ENCODE peak calls at places on chromosomes 13 and 19, in four cellular contexts. P is WTC11, C is GM12878, A is HepG2. U is an unnamed sample.
A peak's percentile ranks its signal among the peaks of the same experiment; 100 is the strongest.

GRCh38 chr19:36257512-36257876 is 42.6 kb downstream of the ZNF146 start:
- DNase-seq in P (peak; percentile 48), C (no peak), A (no peak), U (no peak)

GRCh38 chr13:33128134-33128533 is 111.9 kb downstream of the KL start:
- DNase-seq in P (no peak), C (no peak), A (no peak), U (no peak)

GRCh38 chr13:40598599-40598998 is 67.8 kb downstream of the FOXO1 start:
- DNase-seq in P (no peak), C (no peak), A (no peak), U (no peak)

GRCh38 chr19:41703602-41704293 is 4.7 kb upstream of the CEACAM5 start:
- DNase-seq in P (peak; percentile 3), C (no peak), A (no peak), U (no peak)

GRCh38 chr13:68050746-68051145 is 820.6 kb upstream of the PCDH9 start:
- DNase-seq in P (no peak), C (no peak), A (no peak), U (no peak)

GRCh38 chr19:15623711-15624318 is 8.8 kb downstream of the CYP4F8 start:
- DNase-seq in P (peak; percentile 50), C (no peak), A (no peak), U (peak; percentile 46)

GRCh38 chr13:113630804-113631203 is 27.2 kb downstream of the ATP4B start:
- DNase-seq in P (no peak), C (no peak), A (no peak), U (no peak)

GRCh38 chr13:79646880-79647279 is 165.9 kb downstream of the NDFIP2 start:
- DNase-seq in P (no peak), C (no peak), A (no peak), U (no peak)

GRCh38 chr19:35206855-35207254 is 21.7 kb downstream of the FAM187B start:
- DNase-seq in P (no peak), C (no peak), A (no peak), U (no peak)

GRCh38 chr19:13103961-13104847 is 1.5 kb upstream of the LYL1 start:
- DNase-seq in P (peak; percentile 82), C (no peak), A (no peak), U (peak; percentile 81)

GRCh38 chr19:35518313-35518712 is 4.9 kb upstream of the DMKN start:
- DNase-seq in P (no peak), C (no peak), A (no peak), U (no peak)

GRCh38 chr13:98108330-98108729 is 34.6 kb upstream of the FARP1 start:
- DNase-seq in P (no peak), C (no peak), A (no peak), U (no peak)

GRCh38 chr13:114097893-114098688 is 34.3 kb downstream of the RASA3 start:
- DNase-seq in P (peak; percentile 9), C (no peak), A (no peak), U (no peak)

GRCh38 chr19:7947939-7948338 is 4.5 kb upstream of the TIMM44 start:
- DNase-seq in P (no peak), C (no peak), A (no peak), U (no peak)

GRCh38 chr13:46679369-46680180 is 117.4 kb downstream of the ESD start:
- DNase-seq in P (no peak), C (peak; percentile 53), A (peak; percentile 9), U (no peak)

GRCh38 chr13:41463823-41464602 is 6.7 kb downstream of the RGCC start:
- DNase-seq in P (no peak), C (peak; percentile 59), A (no peak), U (peak; percentile 74)

GRCh38 chr13:109357751-109358150 is 428.6 kb downstream of the IRS2 start:
- DNase-seq in P (no peak), C (no peak), A (no peak), U (no peak)

GRCh38 chr13:113421673-113422270 is 31.5 kb downstream of the ADPRHL1 start:
- DNase-seq in P (no peak), C (no peak), A (no peak), U (no peak)

GRCh38 chr19:10009714-10010224 is 535 bp downstream of the COL5A3 start:
- DNase-seq in P (no peak), C (no peak), A (no peak), U (no peak)

GRCh38 chr19:58009666-58010301 is 7.2 kb upstream of the ZNF606 start:
- DNase-seq in P (peak; percentile 95), C (no peak), A (no peak), U (peak; percentile 68)

GRCh38 chr13:86792153-86792651 is 879.0 kb upstream of the SLITRK5 start:
- DNase-seq in P (peak; percentile 41), C (no peak), A (no peak), U (no peak)

GRCh38 chr13:86788624-86789023 is 882.5 kb upstream of the SLITRK5 start:
- DNase-seq in P (no peak), C (no peak), A (no peak), U (no peak)
- TF ChIP-seq TCF7 in P (no peak), C (no peak), A (no peak), U (no peak)

DNA sequence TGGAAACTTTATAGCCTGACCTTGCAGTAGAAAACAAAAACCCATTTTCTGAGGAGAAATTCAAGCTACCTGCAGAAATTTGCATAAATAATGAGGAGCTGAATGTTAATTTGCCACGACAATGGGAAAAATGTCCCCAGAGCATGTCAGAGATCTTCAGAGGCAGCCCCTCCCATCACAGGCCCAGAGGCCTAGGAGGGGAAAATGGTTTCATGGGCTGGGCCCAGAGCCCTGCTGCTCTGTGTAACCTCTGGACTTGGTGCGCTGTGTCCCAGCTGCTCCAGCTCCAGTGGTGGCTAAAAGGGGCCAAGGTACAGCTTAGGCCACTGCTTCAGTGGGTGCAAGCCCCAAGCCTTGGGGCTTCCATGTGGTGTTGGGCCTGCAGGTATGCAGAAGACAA is 257.9 kb downstream of the NHLRC3 start:
- DNase-seq in P (no peak), C (no peak), A (no peak), U (no peak)
- TF ChIP-seq TCF7 in P (no peak), C (no peak), A (no peak), U (no peak)

DNA sequence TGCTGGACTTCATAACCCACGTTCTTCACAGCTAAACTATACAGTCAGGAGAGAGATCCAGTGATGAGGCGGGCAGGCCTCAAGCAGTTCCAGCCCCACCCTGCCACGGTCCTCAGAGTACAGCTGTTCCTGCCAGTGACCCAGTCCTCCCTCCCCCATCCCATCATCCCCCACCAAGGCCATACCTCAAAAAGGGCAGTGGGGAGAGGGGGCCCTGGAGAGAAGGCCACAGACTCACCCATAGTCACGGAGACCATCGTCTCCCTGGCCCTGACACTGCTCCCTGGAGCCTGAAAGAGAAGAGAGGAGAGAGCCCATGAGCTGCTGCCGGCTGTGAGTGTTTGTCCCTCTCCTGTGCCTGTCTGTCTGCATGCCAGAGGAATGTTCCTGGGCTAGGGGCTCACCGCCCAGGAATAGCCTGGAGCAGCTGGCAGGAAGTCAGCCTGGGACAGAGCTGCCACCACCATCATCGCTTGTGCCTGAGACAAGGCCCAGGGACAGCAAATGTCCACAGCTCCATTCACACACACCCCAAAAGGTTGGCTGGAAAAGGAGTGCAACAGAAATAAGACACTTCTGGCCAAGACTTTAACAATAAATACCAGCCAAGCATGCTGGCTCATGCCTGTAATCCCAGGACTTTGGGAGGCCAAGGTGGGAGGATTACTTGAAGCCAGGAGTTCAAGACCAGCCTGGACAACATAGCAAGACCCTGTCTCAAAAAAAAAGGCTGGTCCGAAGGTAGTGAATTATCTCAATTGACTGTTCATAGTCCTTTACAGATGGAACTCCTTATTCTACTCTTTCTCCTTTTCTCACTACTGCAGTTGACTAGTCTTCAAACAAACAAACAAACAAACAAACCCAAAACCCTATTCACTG is 6.4 kb downstream of the C19orf47 start:
- DNase-seq in P (no peak), C (no peak), A (no peak), U (no peak)
- TF ChIP-seq TCF7 in P (no peak), C (no peak), A (no peak), U (no peak)

DNA sequence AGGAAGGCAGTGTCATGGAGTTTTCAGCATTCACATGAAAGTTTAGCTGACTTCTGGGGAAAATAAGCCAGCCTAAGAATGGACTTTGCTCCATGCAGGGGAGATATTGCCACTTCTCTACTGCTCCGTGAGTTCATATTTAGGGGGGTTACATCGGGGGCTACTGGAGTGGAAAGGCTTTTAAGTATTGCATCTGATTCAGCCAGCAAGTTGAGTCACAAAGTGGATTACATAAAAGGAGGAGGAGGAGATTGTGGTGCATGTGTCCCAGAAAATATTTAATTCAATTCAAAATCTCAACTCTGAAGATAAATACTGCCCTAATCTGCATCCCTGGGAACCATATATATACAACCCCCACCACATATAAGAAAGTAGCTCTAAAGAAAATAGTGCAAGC is 617.2 kb downstream of the DCT start:
- DNase-seq in P (no peak), C (no peak), A (no peak), U (no peak)
- TF ChIP-seq TCF7 in P (no peak), C (no peak), A (no peak), U (no peak)

GRCh38 chr19:45305421-45305820 is 17.3 kb downstream of the CKM start:
- DNase-seq in P (no peak), C (no peak), A (peak; percentile 20), U (no peak)

GRCh38 chr19:45307361-45307760 is 15.3 kb downstream of the CKM start:
- DNase-seq in P (no peak), C (no peak), A (no peak), U (no peak)

GRCh38 chr19:45306040-45306439 is 16.6 kb downstream of the CKM start:
- DNase-seq in P (no peak), C (no peak), A (no peak), U (no peak)

GRCh38 chr19:45305007-45305406 is 17.7 kb downstream of the CKM start:
- DNase-seq in P (no peak), C (no peak), A (no peak), U (no peak)

DNA sequence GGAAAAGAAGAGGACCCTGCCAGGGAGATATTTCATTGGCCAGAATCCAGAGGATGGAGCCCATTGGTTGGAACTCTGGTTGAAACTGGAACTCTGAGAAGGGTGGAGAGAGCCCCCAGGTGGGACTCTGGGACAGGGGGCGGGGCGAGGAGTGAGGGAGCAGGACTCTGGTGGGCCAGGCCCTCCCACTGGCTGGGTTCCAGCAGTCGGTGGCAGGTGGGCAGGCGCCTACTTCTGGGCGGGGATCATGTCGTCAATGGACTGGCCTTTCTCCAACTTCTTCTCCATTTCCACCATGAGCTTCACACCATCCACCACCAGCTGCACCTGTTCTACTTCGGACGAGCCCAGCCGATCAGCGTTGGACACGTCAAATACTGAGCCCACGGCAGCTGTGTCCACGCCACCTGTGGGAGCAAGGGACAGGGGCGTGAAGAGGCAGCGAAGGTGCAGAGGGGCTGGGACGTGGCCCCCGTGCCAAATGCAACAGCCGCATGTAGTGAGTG is 16.1 kb downstream of the CKM start:
- DNase-seq in P (peak; percentile 63), C (no peak), A (no peak), U (peak; percentile 32)
- TF ChIP-seq TCF7 in P (no peak), C (no peak), A (no peak), U (no peak)

GRCh38 chr13:82800391-82800790 is 1081.9 kb downstream of the SLITRK1 start:
- DNase-seq in P (no peak), C (no peak), A (no peak), U (no peak)
- TF ChIP-seq TCF7 in P (no peak), C (no peak), A (no peak), U (no peak)

DNA sequence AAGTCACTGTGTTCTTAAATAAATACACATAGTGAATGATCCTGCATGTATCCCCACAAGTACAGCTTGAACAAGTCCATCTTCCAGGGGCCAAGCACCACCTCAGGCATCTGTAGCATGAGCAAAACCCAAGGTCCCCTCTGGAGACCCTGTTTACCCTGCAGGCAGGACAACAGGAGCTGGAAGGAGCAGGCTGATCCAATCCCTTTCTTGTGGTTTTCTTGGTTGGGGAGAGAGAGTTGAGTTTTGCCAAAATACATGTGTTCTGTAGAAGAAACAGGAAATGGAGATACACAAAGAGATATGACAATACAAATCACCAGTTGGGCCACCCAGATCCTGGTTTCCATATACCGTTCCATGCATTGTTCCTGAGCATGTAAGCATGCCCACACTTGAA is 92.8 kb downstream of the SHISA2 start:
- DNase-seq in P (no peak), C (no peak), A (no peak), U (no peak)
- TF ChIP-seq TCF7 in P (no peak), C (no peak), A (no peak), U (no peak)